ENCODE peak calls at places on chromosomes 12 and 14, in ten cellular contexts. One of them, this sample, is unnamed.

GRCh38 chr12:98592825-98593322 is 612 bp upstream of the SLC25A3 start:
- DNase-seq in prostate gland: no peak
- DNase-seq in lung: no peak
- DNase-seq in bronchial epithelial cell: no peak
- DNase-seq in foreskin fibroblast: no peak
- DNase-seq in fibroblast of lung: no peak
- DNase-seq in A549: no peak
- DNase-seq in tibial nerve: no peak
- DNase-seq in foreskin keratinocyte: peak
- DNase-seq in H9: no peak
- DNase-seq in this sample: no peak

GRCh38 chr12:9626821-9627220 is 19.1 kb upstream of the KLRB1 start:
- DNase-seq in prostate gland: no peak
- DNase-seq in fibroblast of lung: no peak
- DNase-seq in tibial nerve: no peak
- DNase-seq in foreskin fibroblast: no peak
- DNase-seq in bronchial epithelial cell: no peak
- DNase-seq in H9: no peak
- DNase-seq in foreskin keratinocyte: no peak
- DNase-seq in lung: no peak
- DNase-seq in A549: no peak
- DNase-seq in this sample: no peak

GRCh38 chr12:72673853-72674252 is 401.7 kb downstream of the TRHDE start:
- DNase-seq in fibroblast of lung: no peak
- DNase-seq in bronchial epithelial cell: no peak
- DNase-seq in prostate gland: no peak
- DNase-seq in foreskin keratinocyte: no peak
- DNase-seq in H9: no peak
- DNase-seq in A549: no peak
- DNase-seq in tibial nerve: no peak
- DNase-seq in foreskin fibroblast: no peak
- DNase-seq in lung: no peak
- DNase-seq in this sample: peak

GRCh38 chr14:70808023-70808401 is 1.3 kb downstream of the MAP3K9 start:
- DNase-seq in lung: peak
- DNase-seq in H9: peak
- DNase-seq in tibial nerve: no peak
- DNase-seq in fibroblast of lung: peak
- DNase-seq in A549: peak
- DNase-seq in foreskin fibroblast: no peak
- DNase-seq in bronchial epithelial cell: peak
- DNase-seq in foreskin keratinocyte: peak
- DNase-seq in prostate gland: peak
- DNase-seq in this sample: peak

GRCh38 chr14:104098272-104099095 is 13.0 kb downstream of the ASPG start:
- DNase-seq in A549: no peak
- DNase-seq in fibroblast of lung: no peak
- DNase-seq in tibial nerve: no peak
- DNase-seq in lung: no peak
- DNase-seq in prostate gland: no peak
- DNase-seq in H9: no peak
- DNase-seq in foreskin keratinocyte: no peak
- DNase-seq in foreskin fibroblast: no peak
- DNase-seq in bronchial epithelial cell: no peak
- DNase-seq in this sample: no peak

GRCh38 chr12:123200414-123200813 is 32.5 kb downstream of the MPHOSPH9 start:
- DNase-seq in prostate gland: no peak
- DNase-seq in tibial nerve: no peak
- DNase-seq in fibroblast of lung: no peak
- DNase-seq in foreskin fibroblast: no peak
- DNase-seq in lung: no peak
- DNase-seq in A549: no peak
- DNase-seq in bronchial epithelial cell: no peak
- DNase-seq in H9: no peak
- DNase-seq in foreskin keratinocyte: no peak
- DNase-seq in this sample: no peak

GRCh38 chr12:101697197-101697929 is at the start of gene CHPT1:
- DNase-seq in bronchial epithelial cell: no peak
- DNase-seq in H9: peak
- DNase-seq in prostate gland: peak
- DNase-seq in tibial nerve: peak
- DNase-seq in foreskin keratinocyte: no peak
- DNase-seq in A549: peak
- DNase-seq in lung: peak
- DNase-seq in fibroblast of lung: peak
- DNase-seq in foreskin fibroblast: peak
- DNase-seq in this sample: peak

GRCh38 chr14:104795781-104796681 is 483 bp upstream of the AKT1 start:
- DNase-seq in fibroblast of lung: peak
- DNase-seq in bronchial epithelial cell: no peak
- DNase-seq in foreskin keratinocyte: no peak
- DNase-seq in H9: no peak
- DNase-seq in lung: no peak
- DNase-seq in prostate gland: no peak
- DNase-seq in foreskin fibroblast: peak
- DNase-seq in A549: no peak
- DNase-seq in tibial nerve: no peak
- DNase-seq in this sample: peak

DNA sequence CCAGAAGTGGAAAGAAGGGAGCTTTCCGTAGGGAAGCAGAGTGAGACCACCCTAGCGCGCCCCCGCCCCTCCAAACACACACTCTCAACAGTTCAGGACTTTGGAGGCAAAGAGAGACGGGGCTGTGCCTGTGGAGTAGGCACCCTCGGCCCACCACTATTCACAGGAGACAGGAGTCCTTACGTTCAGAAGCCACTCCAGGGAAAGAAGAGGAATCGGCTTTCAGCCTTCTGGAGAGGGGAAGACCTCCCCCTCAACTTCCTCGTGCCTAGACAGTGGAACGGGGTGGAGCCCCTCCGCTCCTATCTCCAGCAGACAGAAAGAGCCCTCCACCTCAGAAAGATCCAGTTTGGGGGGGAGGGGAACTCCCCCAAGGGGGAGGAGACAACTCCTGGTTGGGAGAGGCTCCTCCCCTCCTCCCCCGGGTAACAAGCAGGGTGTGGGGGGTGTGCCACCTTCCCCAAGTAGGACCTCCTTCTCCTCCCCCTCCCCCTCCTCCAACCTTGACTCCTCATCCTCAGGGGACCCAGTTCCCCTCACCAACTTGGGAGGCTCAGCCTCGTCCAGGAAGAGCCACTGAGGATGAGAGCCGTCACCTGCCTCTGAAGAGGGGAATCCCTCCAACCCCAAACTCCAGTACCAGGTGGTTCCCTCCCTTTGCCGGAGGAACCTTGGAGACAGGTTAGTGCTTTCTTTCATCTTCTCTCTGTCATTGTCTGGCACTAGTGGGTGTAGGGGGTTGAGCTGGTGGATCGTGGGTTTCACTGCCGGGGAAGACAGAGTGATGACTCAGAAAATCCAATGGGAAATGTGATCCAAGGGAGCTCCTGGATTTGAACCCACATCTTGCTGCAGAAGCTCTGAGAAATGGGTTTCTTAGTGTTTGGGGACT is 883 bp downstream of the FOXJ2 start:
- DNase-seq in lung: peak
- DNase-seq in foreskin keratinocyte: peak
- DNase-seq in fibroblast of lung: peak
- DNase-seq in prostate gland: peak
- DNase-seq in bronchial epithelial cell: peak
- DNase-seq in tibial nerve: peak
- DNase-seq in A549: peak
- DNase-seq in foreskin fibroblast: peak
- DNase-seq in H9: peak
- DNase-seq in this sample: peak
- TF ChIP-seq CTCF in lung: no peak
- TF ChIP-seq CTCF in foreskin keratinocyte: no peak
- TF ChIP-seq CTCF in fibroblast of lung: no peak
- TF ChIP-seq CTCF in prostate gland: no peak
- TF ChIP-seq CTCF in bronchial epithelial cell: no peak
- TF ChIP-seq CTCF in tibial nerve: no peak
- TF ChIP-seq CTCF in A549: no peak
- TF ChIP-seq CTCF in foreskin fibroblast: no peak
- TF ChIP-seq CTCF in H9: no peak
- TF ChIP-seq CTCF in this sample: no peak

GRCh38 chr12:124525927-124526692 is 41.3 kb downstream of the NCOR2 start:
- DNase-seq in foreskin keratinocyte: no peak
- DNase-seq in H9: no peak
- DNase-seq in tibial nerve: no peak
- DNase-seq in fibroblast of lung: no peak
- DNase-seq in A549: no peak
- DNase-seq in foreskin fibroblast: no peak
- DNase-seq in lung: no peak
- DNase-seq in prostate gland: no peak
- DNase-seq in bronchial epithelial cell: no peak
- DNase-seq in this sample: no peak

GRCh38 chr12:124529595-124530276 is 37.7 kb downstream of the NCOR2 start:
- DNase-seq in H9: no peak
- DNase-seq in tibial nerve: no peak
- DNase-seq in bronchial epithelial cell: no peak
- DNase-seq in fibroblast of lung: no peak
- DNase-seq in A549: no peak
- DNase-seq in lung: no peak
- DNase-seq in foreskin fibroblast: no peak
- DNase-seq in prostate gland: no peak
- DNase-seq in foreskin keratinocyte: no peak
- DNase-seq in this sample: no peak

GRCh38 chr12:124530637-124531263 is 36.7 kb downstream of the NCOR2 start:
- DNase-seq in prostate gland: no peak
- DNase-seq in foreskin keratinocyte: no peak
- DNase-seq in tibial nerve: no peak
- DNase-seq in H9: no peak
- DNase-seq in fibroblast of lung: no peak
- DNase-seq in bronchial epithelial cell: no peak
- DNase-seq in foreskin fibroblast: no peak
- DNase-seq in A549: no peak
- DNase-seq in lung: no peak
- DNase-seq in this sample: no peak

GRCh38 chr12:124525455-124525854 is 42.0 kb downstream of the NCOR2 start:
- DNase-seq in prostate gland: no peak
- DNase-seq in foreskin fibroblast: peak
- DNase-seq in lung: no peak
- DNase-seq in foreskin keratinocyte: no peak
- DNase-seq in A549: no peak
- DNase-seq in bronchial epithelial cell: no peak
- DNase-seq in fibroblast of lung: no peak
- DNase-seq in H9: no peak
- DNase-seq in tibial nerve: no peak
- DNase-seq in this sample: no peak

GRCh38 chr12:124527861-124528561 is 39.4 kb downstream of the NCOR2 start:
- DNase-seq in A549: no peak
- DNase-seq in tibial nerve: no peak
- DNase-seq in foreskin keratinocyte: peak
- DNase-seq in lung: no peak
- DNase-seq in fibroblast of lung: peak
- DNase-seq in prostate gland: no peak
- DNase-seq in bronchial epithelial cell: no peak
- DNase-seq in H9: no peak
- DNase-seq in foreskin fibroblast: peak
- DNase-seq in this sample: no peak
- TF ChIP-seq CTCF in A549: no peak
- TF ChIP-seq CTCF in tibial nerve: no peak
- TF ChIP-seq CTCF in foreskin keratinocyte: peak
- TF ChIP-seq CTCF in lung: no peak
- TF ChIP-seq CTCF in fibroblast of lung: no peak
- TF ChIP-seq CTCF in prostate gland: no peak
- TF ChIP-seq CTCF in bronchial epithelial cell: no peak
- TF ChIP-seq CTCF in H9: peak
- TF ChIP-seq CTCF in foreskin fibroblast: peak
- TF ChIP-seq CTCF in this sample: no peak

DNA sequence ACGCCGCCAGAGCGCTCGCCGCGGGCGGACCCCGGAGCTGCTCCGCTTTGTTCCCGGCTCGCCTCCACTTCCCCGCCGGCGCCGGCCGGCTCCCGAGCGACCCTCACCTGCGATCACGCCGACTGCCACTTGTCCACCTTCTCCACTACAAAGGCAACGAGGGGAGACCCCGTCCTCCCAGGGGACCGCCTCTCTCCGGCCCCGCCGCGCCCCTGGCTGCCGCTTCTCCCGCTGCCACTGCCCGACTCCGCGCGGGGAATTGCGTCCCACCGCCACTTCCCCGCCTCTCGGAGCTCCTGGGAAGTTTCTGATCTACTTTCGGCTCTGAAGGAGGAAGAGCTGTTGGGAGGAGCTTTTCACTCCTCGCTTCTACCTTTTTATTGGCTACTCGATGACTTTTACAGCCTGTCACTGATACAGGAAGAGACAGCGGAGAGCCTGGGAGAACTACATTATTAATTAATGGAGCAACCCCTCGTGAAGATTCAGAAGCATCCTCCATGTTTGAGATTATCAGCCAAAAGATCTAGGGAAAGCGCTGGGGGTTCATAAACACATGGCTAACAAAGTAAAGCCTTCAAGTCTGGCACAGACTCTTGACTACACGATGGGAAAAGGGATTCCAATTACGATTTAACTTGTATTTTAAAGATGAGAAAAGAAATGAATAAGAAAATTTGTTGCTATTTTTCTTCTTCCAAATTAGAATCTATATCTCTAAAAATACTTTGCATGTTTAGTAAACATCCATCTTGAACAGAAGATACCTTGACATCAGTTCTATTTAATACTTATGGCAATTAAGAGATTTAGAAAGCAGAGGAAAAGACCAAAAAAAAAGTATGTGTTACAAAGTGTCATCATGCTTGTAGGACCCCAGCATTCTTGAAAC is at the start of gene BAZ1A:
- DNase-seq in lung: peak
- DNase-seq in H9: peak
- DNase-seq in foreskin fibroblast: peak
- DNase-seq in prostate gland: peak
- DNase-seq in fibroblast of lung: peak
- DNase-seq in A549: peak
- DNase-seq in tibial nerve: peak
- DNase-seq in bronchial epithelial cell: peak
- DNase-seq in foreskin keratinocyte: peak
- DNase-seq in this sample: peak
- TF ChIP-seq CTCF in lung: no peak
- TF ChIP-seq CTCF in H9: peak
- TF ChIP-seq CTCF in foreskin fibroblast: peak
- TF ChIP-seq CTCF in prostate gland: no peak
- TF ChIP-seq CTCF in fibroblast of lung: no peak
- TF ChIP-seq CTCF in A549: no peak
- TF ChIP-seq CTCF in tibial nerve: peak
- TF ChIP-seq CTCF in bronchial epithelial cell: peak
- TF ChIP-seq CTCF in foreskin keratinocyte: no peak
- TF ChIP-seq CTCF in this sample: no peak

DNA sequence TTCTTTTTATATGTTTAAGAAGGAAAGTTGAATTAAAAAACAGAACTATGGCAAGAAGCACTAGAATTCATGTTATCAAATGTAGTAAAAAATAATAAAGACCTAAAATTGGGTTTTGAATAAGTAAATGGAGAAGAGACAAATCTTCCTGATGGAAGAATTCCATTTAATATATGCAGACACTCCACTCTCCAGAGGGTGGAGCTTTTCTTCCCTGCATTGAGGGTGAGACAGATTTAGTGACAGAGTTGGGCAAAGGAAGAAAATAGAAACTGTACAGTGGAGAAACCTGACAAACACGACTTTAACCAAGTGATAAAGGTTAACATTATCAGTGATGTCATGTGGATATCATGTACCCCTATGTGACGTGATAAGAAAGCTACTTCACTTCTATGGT is 217.6 kb downstream of the PRKD1 start:
- DNase-seq in H9: no peak
- DNase-seq in A549: no peak
- DNase-seq in fibroblast of lung: no peak
- DNase-seq in foreskin keratinocyte: no peak
- DNase-seq in lung: no peak
- DNase-seq in prostate gland: no peak
- DNase-seq in foreskin fibroblast: peak
- DNase-seq in tibial nerve: no peak
- DNase-seq in bronchial epithelial cell: peak
- DNase-seq in this sample: no peak
- TF ChIP-seq CTCF in H9: peak
- TF ChIP-seq CTCF in A549: no peak
- TF ChIP-seq CTCF in fibroblast of lung: no peak
- TF ChIP-seq CTCF in foreskin keratinocyte: no peak
- TF ChIP-seq CTCF in lung: no peak
- TF ChIP-seq CTCF in prostate gland: no peak
- TF ChIP-seq CTCF in foreskin fibroblast: peak
- TF ChIP-seq CTCF in tibial nerve: no peak
- TF ChIP-seq CTCF in bronchial epithelial cell: peak
- TF ChIP-seq CTCF in this sample: no peak